ENCODE peak calls at places on chromosomes 6 and 20, in six cellular contexts. M is GM06990, E is osteocyte, H is pancreas, V is fibroblast of mammary gland, U is tibial artery. G is an unnamed sample.

GRCh38 chr6:159729598-159729997 is 2.3 kb downstream of the WTAP start:
- DNase-seq in V (peak; percentile 45), E (no peak), H (no peak), M (no peak), U (no peak), G (peak; percentile 26)

GRCh38 chr6:107987805-107988204 is 29.8 kb upstream of the SEC63 start:
- DNase-seq in H (no peak), E (no peak), U (no peak), V (no peak), M (no peak), G (no peak)

GRCh38 chr6:45880139-45880538 is 135.5 kb downstream of the CLIC5 start:
- DNase-seq in M (no peak), E (no peak), H (no peak), U (no peak), V (peak; percentile 8), G (no peak)

GRCh38 chr20:61539706-61540360 is 287.8 kb downstream of the CDH4 start:
- DNase-seq in H (no peak), V (no peak), M (no peak), E (no peak), U (no peak), G (no peak)

GRCh38 chr6:93407186-93407585 is 12.2 kb downstream of the EPHA7 start:
- DNase-seq in H (no peak), V (no peak), E (no peak), U (no peak), M (no peak), G (no peak)

GRCh38 chr6:56370591-56371198 is 123.3 kb upstream of the COL21A1 start:
- DNase-seq in E (no peak), U (no peak), M (no peak), H (no peak), V (peak; percentile 96), G (peak; percentile 18)

GRCh38 chr6:81838724-81839425 is 86.4 kb upstream of the TENT5A start:
- DNase-seq in E (no peak), V (no peak), U (no peak), M (no peak), H (no peak), G (no peak)

GRCh38 chr6:53439556-53439955 is 90.8 kb upstream of the ELOVL5 start:
- DNase-seq in V (peak; percentile 75), U (no peak), E (no peak), H (no peak), M (no peak), G (no peak)

GRCh38 chr20:63125893-63126601 is 89.9 kb downstream of the YTHDF1 start:
- DNase-seq in V (no peak), E (peak; percentile 68), U (peak; percentile 40), M (no peak), H (peak; percentile 41), G (no peak)

GRCh38 chr6:11414564-11414963 is 123.0 kb upstream of the TMEM170B start:
- DNase-seq in E (no peak), M (peak; percentile 49), H (no peak), U (no peak), V (no peak), G (no peak)

GRCh38 chr6:11909696-11910132 is 102.4 kb upstream of the HIVEP1 start:
- DNase-seq in H (no peak), M (no peak), V (peak; percentile 51), U (no peak), E (no peak), G (no peak)

GRCh38 chr20:59583428-59584277 is 20.7 kb upstream of the PHACTR3 start:
- DNase-seq in H (no peak), E (no peak), V (peak; percentile 15), M (no peak), U (no peak), G (no peak)

GRCh38 chr6:47246556-47246955 is 63.1 kb downstream of the TNFRSF21 start:
- DNase-seq in M (no peak), U (no peak), E (no peak), H (no peak), V (no peak), G (no peak)

GRCh38 chr6:37168809-37169457 is 1.0 kb upstream of the PIM1 start:
- DNase-seq in E (no peak), V (no peak), U (no peak), M (no peak), H (no peak), G (peak; percentile 27)

GRCh38 chr6:71387179-71387578 is 98.6 kb downstream of the OGFRL1 start:
- DNase-seq in H (no peak), E (no peak), V (peak; percentile 88), U (no peak), M (no peak), G (no peak)

GRCh38 chr20:49534314-49534713 is 33.6 kb downstream of the PTGIS start:
- DNase-seq in V (peak; percentile 57), M (no peak), E (no peak), H (no peak), U (no peak), G (peak; percentile 73)

GRCh38 chr6:53107091-53107490 is 41.5 kb downstream of the GCM1 start:
- DNase-seq in E (no peak), U (no peak), M (no peak), V (peak; percentile 52), H (no peak), G (no peak)

GRCh38 chr6:135087403-135087802 is 32.8 kb upstream of the HBS1L start:
- DNase-seq in E (no peak), V (no peak), H (no peak), U (no peak), M (no peak), G (no peak)

GRCh38 chr6:128516514-128516898 is 3.9 kb downstream of the PTPRK start:
- DNase-seq in V (peak; percentile 50), M (no peak), H (no peak), E (no peak), U (no peak), G (no peak)
- TF ChIP-seq CTCF in V (peak; percentile 31), M (no peak), H (no peak), E (peak; percentile 53), U (peak; percentile 15), G (no peak)

GRCh38 chr6:69311888-69312287 is 484.9 kb downstream of the LMBRD1 start:
- DNase-seq in U (no peak), V (no peak), M (no peak), H (no peak), E (no peak), G (no peak)
- TF ChIP-seq CTCF in U (no peak), V (no peak), M (no peak), H (no peak), E (no peak), G (no peak)

GRCh38 chr6:114342826-114343781 is at the start of gene HS3ST5:
- DNase-seq in V (peak; percentile 12), M (peak; percentile 43), H (peak; percentile 71), U (peak; percentile 62), E (peak; percentile 86), G (peak; percentile 24)
- TF ChIP-seq CTCF in V (peak; percentile 27), M (peak; percentile 37), H (no peak), U (no peak), E (peak; percentile 64), G (peak; percentile 10)

GRCh38 chr6:35089216-35089934 is 51.8 kb downstream of the TCP11 start:
- DNase-seq in M (no peak), V (no peak), U (no peak), E (peak; percentile 78), H (peak; percentile 52), G (no peak)

GRCh38 chr6:35087361-35088280 is 53.5 kb downstream of the TCP11 start:
- DNase-seq in H (peak; percentile 45), V (no peak), E (peak; percentile 74), M (no peak), U (no peak), G (no peak)

GRCh38 chr6:35086636-35087360 is 54.3 kb downstream of the TCP11 start:
- DNase-seq in U (no peak), M (no peak), V (no peak), E (peak; percentile 65), H (peak; percentile 42), G (no peak)

GRCh38 chr6:35089935-35090505 is 51.1 kb downstream of the TCP11 start:
- DNase-seq in E (peak; percentile 74), V (peak; percentile 50), U (no peak), H (peak; percentile 30), M (no peak), G (peak; percentile 19)

GRCh38 chr6:35088281-35089215 is 52.6 kb downstream of the TCP11 start:
- DNase-seq in M (no peak), V (no peak), E (peak; percentile 79), H (peak; percentile 21), U (no peak), G (no peak)
- TF ChIP-seq CTCF in M (no peak), V (no peak), E (no peak), H (no peak), U (no peak), G (no peak)

GRCh38 chr20:14360386-14360785 is 23.0 kb upstream of the FLRT3 start:
- DNase-seq in U (no peak), V (peak; percentile 35), H (no peak), M (no peak), E (no peak), G (no peak)
- TF ChIP-seq CTCF in U (no peak), V (no peak), H (no peak), M (no peak), E (no peak), G (no peak)

GRCh38 chr6:170605860-170606259 is 21.4 kb upstream of the PDCD2 start:
- DNase-seq in U (no peak), M (no peak), H (no peak), V (no peak), E (no peak), G (no peak)
- TF ChIP-seq CTCF in U (no peak), M (no peak), H (no peak), V (no peak), E (no peak), G (no peak)

GRCh38 chr6:33248932-33249731 is 22.5 kb downstream of the VPS52 start:
- DNase-seq in U (peak; percentile 99), V (peak; percentile 99), E (peak; percentile 97), H (peak; percentile 91), M (peak; percentile 95), G (peak; percentile 95)
- TF ChIP-seq CTCF in U (no peak), V (no peak), E (peak; percentile 32), H (no peak), M (no peak), G (no peak)

GRCh38 chr6:133952815-133953633 is at the start of gene TBPL1:
- DNase-seq in H (peak; percentile 89), V (peak; percentile 95), E (peak; percentile 96), U (peak; percentile 98), M (peak; percentile 95), G (peak; percentile 92)
- TF ChIP-seq CTCF in H (no peak), V (no peak), E (no peak), U (no peak), M (no peak), G (no peak)